ENCODE peak calls at places on chromosomes 2 and 18, in ten cellular contexts. One of them, this sample, is unnamed.

GRCh38 chr2:48755473-48755872 is at the start of gene LHCGR:
- DNase-seq in fibroblast of the aortic adventitia: no peak
- DNase-seq in tibial artery: no peak
- DNase-seq in OCI-LY7: no peak
- DNase-seq in psoas muscle: no peak
- DNase-seq in ovary: no peak
- DNase-seq in spleen: peak
- DNase-seq in astrocyte of the cerebellum: no peak
- DNase-seq in epithelial cell of proximal tubule: no peak
- DNase-seq in keratinocyte: no peak
- DNase-seq in this sample: no peak

GRCh38 chr2:191109888-191110287 is 40.9 kb downstream of the STAT4 start:
- DNase-seq in spleen: no peak
- DNase-seq in OCI-LY7: no peak
- DNase-seq in epithelial cell of proximal tubule: no peak
- DNase-seq in astrocyte of the cerebellum: peak
- DNase-seq in fibroblast of the aortic adventitia: no peak
- DNase-seq in ovary: no peak
- DNase-seq in keratinocyte: no peak
- DNase-seq in tibial artery: no peak
- DNase-seq in psoas muscle: no peak
- DNase-seq in this sample: no peak

GRCh38 chr2:150599889-150600288 is 112.4 kb upstream of the RND3 start:
- DNase-seq in ovary: no peak
- DNase-seq in fibroblast of the aortic adventitia: no peak
- DNase-seq in OCI-LY7: no peak
- DNase-seq in astrocyte of the cerebellum: no peak
- DNase-seq in epithelial cell of proximal tubule: no peak
- DNase-seq in tibial artery: no peak
- DNase-seq in psoas muscle: no peak
- DNase-seq in spleen: no peak
- DNase-seq in keratinocyte: no peak
- DNase-seq in this sample: no peak

GRCh38 chr18:37383036-37383788 is 182.4 kb downstream of the CELF4 start:
- DNase-seq in OCI-LY7: no peak
- DNase-seq in fibroblast of the aortic adventitia: peak
- DNase-seq in epithelial cell of proximal tubule: no peak
- DNase-seq in psoas muscle: no peak
- DNase-seq in spleen: no peak
- DNase-seq in tibial artery: no peak
- DNase-seq in astrocyte of the cerebellum: no peak
- DNase-seq in ovary: no peak
- DNase-seq in keratinocyte: no peak
- DNase-seq in this sample: no peak

GRCh38 chr2:28588231-28588725 is 92.4 kb downstream of the PLB1 start:
- DNase-seq in OCI-LY7: no peak
- DNase-seq in epithelial cell of proximal tubule: no peak
- DNase-seq in tibial artery: no peak
- DNase-seq in astrocyte of the cerebellum: no peak
- DNase-seq in ovary: no peak
- DNase-seq in fibroblast of the aortic adventitia: no peak
- DNase-seq in spleen: peak
- DNase-seq in keratinocyte: no peak
- DNase-seq in psoas muscle: no peak
- DNase-seq in this sample: no peak

GRCh38 chr2:232496508-232497373 is 9.1 kb upstream of the ECEL1 start:
- DNase-seq in astrocyte of the cerebellum: no peak
- DNase-seq in psoas muscle: no peak
- DNase-seq in tibial artery: no peak
- DNase-seq in spleen: no peak
- DNase-seq in keratinocyte: no peak
- DNase-seq in ovary: no peak
- DNase-seq in epithelial cell of proximal tubule: no peak
- DNase-seq in OCI-LY7: no peak
- DNase-seq in fibroblast of the aortic adventitia: no peak
- DNase-seq in this sample: no peak

GRCh38 chr18:54222922-54223567 is 1.4 kb downstream of the MBD2 start:
- DNase-seq in fibroblast of the aortic adventitia: peak
- DNase-seq in ovary: no peak
- DNase-seq in keratinocyte: no peak
- DNase-seq in astrocyte of the cerebellum: no peak
- DNase-seq in psoas muscle: no peak
- DNase-seq in spleen: no peak
- DNase-seq in epithelial cell of proximal tubule: no peak
- DNase-seq in tibial artery: no peak
- DNase-seq in OCI-LY7: peak
- DNase-seq in this sample: no peak

GRCh38 chr2:206783718-206784117 is 18.3 kb downstream of the FASTKD2 start:
- DNase-seq in psoas muscle: no peak
- DNase-seq in tibial artery: no peak
- DNase-seq in epithelial cell of proximal tubule: no peak
- DNase-seq in keratinocyte: no peak
- DNase-seq in fibroblast of the aortic adventitia: no peak
- DNase-seq in astrocyte of the cerebellum: no peak
- DNase-seq in spleen: no peak
- DNase-seq in ovary: no peak
- DNase-seq in OCI-LY7: no peak
- DNase-seq in this sample: no peak

GRCh38 chr2:199379251-199379650 is 78.5 kb downstream of the SATB2 start:
- DNase-seq in ovary: no peak
- DNase-seq in spleen: no peak
- DNase-seq in fibroblast of the aortic adventitia: peak
- DNase-seq in psoas muscle: no peak
- DNase-seq in keratinocyte: no peak
- DNase-seq in astrocyte of the cerebellum: no peak
- DNase-seq in epithelial cell of proximal tubule: no peak
- DNase-seq in tibial artery: no peak
- DNase-seq in OCI-LY7: no peak
- DNase-seq in this sample: no peak

GRCh38 chr2:142010871-142011270 is 119.9 kb downstream of the LRP1B start:
- DNase-seq in spleen: no peak
- DNase-seq in astrocyte of the cerebellum: no peak
- DNase-seq in fibroblast of the aortic adventitia: no peak
- DNase-seq in tibial artery: no peak
- DNase-seq in psoas muscle: no peak
- DNase-seq in epithelial cell of proximal tubule: no peak
- DNase-seq in ovary: no peak
- DNase-seq in OCI-LY7: no peak
- DNase-seq in keratinocyte: no peak
- DNase-seq in this sample: no peak

GRCh38 chr2:134137182-134137595 is 116.7 kb upstream of the MGAT5 start:
- DNase-seq in OCI-LY7: no peak
- DNase-seq in psoas muscle: no peak
- DNase-seq in spleen: no peak
- DNase-seq in epithelial cell of proximal tubule: no peak
- DNase-seq in astrocyte of the cerebellum: no peak
- DNase-seq in keratinocyte: peak
- DNase-seq in fibroblast of the aortic adventitia: peak
- DNase-seq in ovary: no peak
- DNase-seq in tibial artery: no peak
- DNase-seq in this sample: no peak

GRCh38 chr18:11293794-11294193 is 144.4 kb upstream of the PIEZO2 start:
- DNase-seq in OCI-LY7: no peak
- DNase-seq in epithelial cell of proximal tubule: no peak
- DNase-seq in spleen: no peak
- DNase-seq in ovary: no peak
- DNase-seq in keratinocyte: no peak
- DNase-seq in tibial artery: no peak
- DNase-seq in psoas muscle: no peak
- DNase-seq in astrocyte of the cerebellum: no peak
- DNase-seq in fibroblast of the aortic adventitia: no peak
- DNase-seq in this sample: no peak

GRCh38 chr2:211942153-211942552 is 596.4 kb downstream of the ERBB4 start:
- DNase-seq in epithelial cell of proximal tubule: no peak
- DNase-seq in keratinocyte: no peak
- DNase-seq in astrocyte of the cerebellum: no peak
- DNase-seq in OCI-LY7: no peak
- DNase-seq in fibroblast of the aortic adventitia: no peak
- DNase-seq in spleen: no peak
- DNase-seq in psoas muscle: no peak
- DNase-seq in tibial artery: no peak
- DNase-seq in ovary: no peak
- DNase-seq in this sample: no peak

GRCh38 chr2:68362069-68362468 is 3.0 kb upstream of the PLEK start:
- DNase-seq in keratinocyte: peak
- DNase-seq in epithelial cell of proximal tubule: no peak
- DNase-seq in tibial artery: peak
- DNase-seq in spleen: peak
- DNase-seq in astrocyte of the cerebellum: peak
- DNase-seq in fibroblast of the aortic adventitia: peak
- DNase-seq in psoas muscle: peak
- DNase-seq in OCI-LY7: peak
- DNase-seq in ovary: peak
- DNase-seq in this sample: no peak

GRCh38 chr18:47901624-47902362 is 28.7 kb downstream of the SMAD2 start:
- DNase-seq in astrocyte of the cerebellum: no peak
- DNase-seq in epithelial cell of proximal tubule: no peak
- DNase-seq in ovary: no peak
- DNase-seq in OCI-LY7: peak
- DNase-seq in tibial artery: no peak
- DNase-seq in psoas muscle: no peak
- DNase-seq in fibroblast of the aortic adventitia: no peak
- DNase-seq in keratinocyte: no peak
- DNase-seq in spleen: no peak
- DNase-seq in this sample: no peak
- H3K4me3 ChIP-seq in astrocyte of the cerebellum: no peak
- H3K4me3 ChIP-seq in epithelial cell of proximal tubule: no peak
- H3K4me3 ChIP-seq in ovary: no peak
- H3K4me3 ChIP-seq in OCI-LY7: peak
- H3K4me3 ChIP-seq in tibial artery: no peak
- H3K4me3 ChIP-seq in psoas muscle: no peak
- H3K4me3 ChIP-seq in fibroblast of the aortic adventitia: no peak
- H3K4me3 ChIP-seq in keratinocyte: no peak
- H3K4me3 ChIP-seq in spleen: peak
- H3K4me3 ChIP-seq in this sample: no peak

GRCh38 chr2:222876947-222877346 is 16.1 kb downstream of the ACSL3 start:
- DNase-seq in OCI-LY7: no peak
- DNase-seq in epithelial cell of proximal tubule: no peak
- DNase-seq in keratinocyte: no peak
- DNase-seq in fibroblast of the aortic adventitia: no peak
- DNase-seq in spleen: no peak
- DNase-seq in ovary: no peak
- DNase-seq in tibial artery: no peak
- DNase-seq in psoas muscle: no peak
- DNase-seq in astrocyte of the cerebellum: no peak
- DNase-seq in this sample: no peak

GRCh38 chr2:222879602-222879933 is 18.7 kb downstream of the ACSL3 start:
- DNase-seq in keratinocyte: no peak
- DNase-seq in spleen: no peak
- DNase-seq in OCI-LY7: no peak
- DNase-seq in fibroblast of the aortic adventitia: no peak
- DNase-seq in psoas muscle: no peak
- DNase-seq in epithelial cell of proximal tubule: no peak
- DNase-seq in astrocyte of the cerebellum: no peak
- DNase-seq in ovary: no peak
- DNase-seq in tibial artery: no peak
- DNase-seq in this sample: no peak

GRCh38 chr2:222878284-222878876 is 17.5 kb downstream of the ACSL3 start:
- DNase-seq in epithelial cell of proximal tubule: no peak
- DNase-seq in ovary: no peak
- DNase-seq in keratinocyte: no peak
- DNase-seq in OCI-LY7: no peak
- DNase-seq in psoas muscle: no peak
- DNase-seq in fibroblast of the aortic adventitia: no peak
- DNase-seq in tibial artery: no peak
- DNase-seq in spleen: no peak
- DNase-seq in astrocyte of the cerebellum: no peak
- DNase-seq in this sample: no peak

GRCh38 chr2:222877556-222878278 is 16.9 kb downstream of the ACSL3 start:
- DNase-seq in ovary: no peak
- DNase-seq in spleen: no peak
- DNase-seq in tibial artery: no peak
- DNase-seq in fibroblast of the aortic adventitia: no peak
- DNase-seq in astrocyte of the cerebellum: no peak
- DNase-seq in psoas muscle: no peak
- DNase-seq in OCI-LY7: no peak
- DNase-seq in keratinocyte: no peak
- DNase-seq in epithelial cell of proximal tubule: no peak
- DNase-seq in this sample: no peak

GRCh38 chr2:222878877-222879601 is 18.2 kb downstream of the ACSL3 start:
- DNase-seq in tibial artery: no peak
- DNase-seq in OCI-LY7: no peak
- DNase-seq in keratinocyte: no peak
- DNase-seq in epithelial cell of proximal tubule: no peak
- DNase-seq in fibroblast of the aortic adventitia: peak
- DNase-seq in astrocyte of the cerebellum: no peak
- DNase-seq in psoas muscle: no peak
- DNase-seq in ovary: no peak
- DNase-seq in spleen: no peak
- DNase-seq in this sample: no peak
- TF ChIP-seq CTCF in tibial artery: no peak
- TF ChIP-seq CTCF in OCI-LY7: no peak
- TF ChIP-seq CTCF in keratinocyte: no peak
- TF ChIP-seq CTCF in epithelial cell of proximal tubule: no peak
- TF ChIP-seq CTCF in fibroblast of the aortic adventitia: no peak
- TF ChIP-seq CTCF in astrocyte of the cerebellum: no peak
- TF ChIP-seq CTCF in psoas muscle: no peak
- TF ChIP-seq CTCF in ovary: no peak
- TF ChIP-seq CTCF in spleen: no peak
- TF ChIP-seq CTCF in this sample: no peak

GRCh38 chr2:170973225-170973491 is 44.1 kb downstream of the GORASP2 start:
- DNase-seq in psoas muscle: no peak
- DNase-seq in astrocyte of the cerebellum: no peak
- DNase-seq in OCI-LY7: no peak
- DNase-seq in spleen: no peak
- DNase-seq in tibial artery: no peak
- DNase-seq in fibroblast of the aortic adventitia: no peak
- DNase-seq in ovary: no peak
- DNase-seq in epithelial cell of proximal tubule: no peak
- DNase-seq in keratinocyte: no peak
- DNase-seq in this sample: no peak
- H3K4me3 ChIP-seq in psoas muscle: peak
- H3K4me3 ChIP-seq in astrocyte of the cerebellum: peak
- H3K4me3 ChIP-seq in OCI-LY7: peak
- H3K4me3 ChIP-seq in spleen: peak
- H3K4me3 ChIP-seq in tibial artery: peak
- H3K4me3 ChIP-seq in fibroblast of the aortic adventitia: peak
- H3K4me3 ChIP-seq in ovary: peak
- H3K4me3 ChIP-seq in epithelial cell of proximal tubule: peak
- H3K4me3 ChIP-seq in keratinocyte: peak
- H3K4me3 ChIP-seq in this sample: peak

DNA sequence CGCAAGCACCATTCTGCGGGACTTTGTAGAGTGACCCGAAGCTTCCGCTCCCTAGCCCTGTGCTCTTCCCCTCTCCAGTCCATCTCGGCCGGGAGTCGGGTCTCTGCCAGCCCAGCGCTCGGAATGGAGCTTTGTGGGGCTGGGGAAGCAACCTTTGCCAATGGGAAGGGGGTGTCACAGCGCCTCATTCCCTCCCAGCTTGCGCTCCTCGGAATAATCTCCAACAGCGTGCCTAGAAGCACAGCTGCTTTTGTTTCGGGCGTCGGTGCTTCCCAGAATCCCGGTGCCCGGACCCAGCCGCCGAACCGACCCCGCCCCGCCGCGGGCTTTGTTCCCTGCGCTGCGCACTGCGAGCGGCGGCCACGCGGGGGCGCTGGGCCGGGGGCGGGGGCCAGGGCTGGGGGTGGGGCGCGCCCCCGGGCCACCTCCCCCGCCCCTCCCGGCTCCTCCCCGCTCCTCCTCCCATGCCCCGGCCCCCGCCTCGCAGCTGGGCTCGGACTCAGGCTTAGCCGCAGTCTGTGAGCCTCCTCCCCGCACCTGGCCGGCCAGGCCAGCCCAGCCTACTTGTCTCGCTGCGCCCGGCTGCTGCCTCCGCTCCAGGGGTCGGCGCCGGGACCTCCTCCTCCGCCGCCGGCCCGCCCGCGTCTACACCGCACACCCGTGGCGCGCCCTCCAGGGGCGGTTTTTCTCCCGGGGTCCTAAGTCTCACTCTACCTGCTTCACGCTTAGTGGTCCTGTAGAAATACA is 77.7 kb upstream of the SMAD2 start:
- DNase-seq in astrocyte of the cerebellum: no peak
- DNase-seq in epithelial cell of proximal tubule: no peak
- DNase-seq in psoas muscle: peak
- DNase-seq in tibial artery: peak
- DNase-seq in spleen: peak
- DNase-seq in ovary: peak
- DNase-seq in keratinocyte: no peak
- DNase-seq in fibroblast of the aortic adventitia: no peak
- DNase-seq in OCI-LY7: no peak
- DNase-seq in this sample: no peak
- TF ChIP-seq CTCF in astrocyte of the cerebellum: peak
- TF ChIP-seq CTCF in epithelial cell of proximal tubule: peak
- TF ChIP-seq CTCF in psoas muscle: peak
- TF ChIP-seq CTCF in tibial artery: peak
- TF ChIP-seq CTCF in spleen: peak
- TF ChIP-seq CTCF in ovary: peak
- TF ChIP-seq CTCF in keratinocyte: peak
- TF ChIP-seq CTCF in fibroblast of the aortic adventitia: peak
- TF ChIP-seq CTCF in OCI-LY7: no peak
- TF ChIP-seq CTCF in this sample: peak